ENCODE peak calls at places on chromosomes 4 and X, in five cellular contexts. One of them, this sample, is unnamed.

GRCh38 chr4:156946508-156947197 is 24.9 kb downstream of the PDGFC start:
- DNase-seq in GM12891: no peak
- DNase-seq in SK-N-SH: no peak
- DNase-seq in K562: no peak
- DNase-seq in HepG2: no peak
- DNase-seq in this sample: no peak

GRCh38 chr4:13905543-13905942 is 278.0 kb upstream of the BOD1L1 start:
- DNase-seq in GM12891: no peak
- DNase-seq in SK-N-SH: no peak
- DNase-seq in K562: no peak
- DNase-seq in HepG2: no peak
- DNase-seq in this sample: no peak

GRCh38 chr4:156931267-156931666 is 40.3 kb downstream of the PDGFC start:
- DNase-seq in GM12891: no peak
- DNase-seq in SK-N-SH: no peak
- DNase-seq in K562: no peak
- DNase-seq in HepG2: peak
- DNase-seq in this sample: no peak

GRCh38 chrX:45748443-45748842 is 547.8 kb upstream of the DIPK2B start:
- DNase-seq in GM12891: no peak
- DNase-seq in SK-N-SH: no peak
- DNase-seq in K562: no peak
- DNase-seq in HepG2: no peak
- DNase-seq in this sample: no peak

GRCh38 chr4:112057479-112057878 is 87.8 kb upstream of the FAM241A start:
- DNase-seq in GM12891: no peak
- DNase-seq in SK-N-SH: no peak
- DNase-seq in K562: peak
- DNase-seq in HepG2: no peak
- DNase-seq in this sample: no peak

GRCh38 chr4:151409470-151410313 is 716 bp downstream of the FHIP1A start:
- DNase-seq in GM12891: no peak
- DNase-seq in SK-N-SH: peak
- DNase-seq in K562: no peak
- DNase-seq in HepG2: peak
- DNase-seq in this sample: no peak

GRCh38 chr4:140150636-140150885 is 3.4 kb downstream of the MAML3 start:
- DNase-seq in GM12891: no peak
- DNase-seq in SK-N-SH: no peak
- DNase-seq in K562: peak
- DNase-seq in HepG2: no peak
- DNase-seq in this sample: no peak

GRCh38 chr4:182918044-182918607 is 940 bp upstream of the DCTD start:
- DNase-seq in GM12891: no peak
- DNase-seq in SK-N-SH: no peak
- DNase-seq in K562: no peak
- DNase-seq in HepG2: no peak
- DNase-seq in this sample: no peak

GRCh38 chrX:141142946-141143345 is 34.0 kb downstream of the LDOC1 start:
- DNase-seq in GM12891: no peak
- DNase-seq in SK-N-SH: no peak
- DNase-seq in K562: no peak
- DNase-seq in HepG2: no peak
- DNase-seq in this sample: no peak

GRCh38 chr4:187128971-187129370 is 405.3 kb upstream of the FAT1 start:
- DNase-seq in GM12891: no peak
- DNase-seq in SK-N-SH: no peak
- DNase-seq in K562: no peak
- DNase-seq in HepG2: no peak
- DNase-seq in this sample: no peak

GRCh38 chrX:39893417-39894338 is 204.1 kb downstream of the BCOR start:
- DNase-seq in GM12891: no peak
- DNase-seq in SK-N-SH: no peak
- DNase-seq in K562: no peak
- DNase-seq in HepG2: no peak
- DNase-seq in this sample: no peak

GRCh38 chrX:120302434-120302833 is 8.8 kb downstream of the TMEM255A start:
- DNase-seq in GM12891: no peak
- DNase-seq in SK-N-SH: no peak
- DNase-seq in K562: no peak
- DNase-seq in HepG2: no peak
- DNase-seq in this sample: no peak

GRCh38 chr4:144757969-144758368 is 112.0 kb downstream of the HHIP start:
- DNase-seq in GM12891: no peak
- DNase-seq in SK-N-SH: no peak
- DNase-seq in K562: no peak
- DNase-seq in HepG2: no peak
- DNase-seq in this sample: no peak

GRCh38 chr4:77235289-77235854 is 78.4 kb downstream of the CCNG2 start:
- DNase-seq in GM12891: no peak
- DNase-seq in SK-N-SH: no peak
- DNase-seq in K562: no peak
- DNase-seq in HepG2: no peak
- DNase-seq in this sample: no peak

GRCh38 chr4:52052475-52052780 is 1.3 kb downstream of the SPATA18 start:
- DNase-seq in GM12891: peak
- DNase-seq in SK-N-SH: no peak
- DNase-seq in K562: no peak
- DNase-seq in HepG2: peak
- DNase-seq in this sample: peak

GRCh38 chrX:139720136-139720535 is 12.2 kb upstream of the MCF2 start:
- DNase-seq in GM12891: no peak
- DNase-seq in SK-N-SH: no peak
- DNase-seq in K562: no peak
- DNase-seq in HepG2: peak
- DNase-seq in this sample: no peak

GRCh38 chr4:57234252-57234775 is 124.1 kb upstream of the IGFBP7 start:
- DNase-seq in GM12891: no peak
- DNase-seq in SK-N-SH: no peak
- DNase-seq in K562: no peak
- DNase-seq in HepG2: no peak
- DNase-seq in this sample: no peak

GRCh38 chr4:118398226-118399090 is 45.7 kb upstream of the PRSS12 start:
- DNase-seq in GM12891: peak
- DNase-seq in SK-N-SH: no peak
- DNase-seq in K562: no peak
- DNase-seq in HepG2: no peak
- DNase-seq in this sample: no peak

GRCh38 chrX:15973299-15973698 is 118.7 kb upstream of the AP1S2 start:
- DNase-seq in GM12891: no peak
- DNase-seq in SK-N-SH: peak
- DNase-seq in K562: peak
- DNase-seq in HepG2: peak
- DNase-seq in this sample: no peak

GRCh38 chr4:81106150-81106549 is 75.6 kb downstream of the BMP3 start:
- DNase-seq in GM12891: no peak
- DNase-seq in SK-N-SH: no peak
- DNase-seq in K562: no peak
- DNase-seq in HepG2: no peak
- DNase-seq in this sample: no peak

GRCh38 chrX:63350551-63350950 is 581 bp downstream of the SPIN4 start:
- DNase-seq in GM12891: no peak
- DNase-seq in SK-N-SH: peak
- DNase-seq in K562: peak
- DNase-seq in HepG2: peak
- DNase-seq in this sample: no peak

GRCh38 chrX:132041016-132041415 is 17.9 kb downstream of the STK26 start:
- DNase-seq in GM12891: no peak
- DNase-seq in SK-N-SH: no peak
- DNase-seq in K562: no peak
- DNase-seq in HepG2: no peak
- DNase-seq in this sample: no peak

GRCh38 chrX:19672211-19672814 is 157.0 kb upstream of the MAP3K15 start:
- DNase-seq in GM12891: no peak
- DNase-seq in SK-N-SH: no peak
- DNase-seq in K562: no peak
- DNase-seq in HepG2: no peak
- DNase-seq in this sample: no peak

GRCh38 chr4:1792832-1793495 is at the start of gene FGFR3:
- DNase-seq in GM12891: peak
- DNase-seq in SK-N-SH: peak
- DNase-seq in K562: peak
- DNase-seq in HepG2: peak
- DNase-seq in this sample: peak

DNA sequence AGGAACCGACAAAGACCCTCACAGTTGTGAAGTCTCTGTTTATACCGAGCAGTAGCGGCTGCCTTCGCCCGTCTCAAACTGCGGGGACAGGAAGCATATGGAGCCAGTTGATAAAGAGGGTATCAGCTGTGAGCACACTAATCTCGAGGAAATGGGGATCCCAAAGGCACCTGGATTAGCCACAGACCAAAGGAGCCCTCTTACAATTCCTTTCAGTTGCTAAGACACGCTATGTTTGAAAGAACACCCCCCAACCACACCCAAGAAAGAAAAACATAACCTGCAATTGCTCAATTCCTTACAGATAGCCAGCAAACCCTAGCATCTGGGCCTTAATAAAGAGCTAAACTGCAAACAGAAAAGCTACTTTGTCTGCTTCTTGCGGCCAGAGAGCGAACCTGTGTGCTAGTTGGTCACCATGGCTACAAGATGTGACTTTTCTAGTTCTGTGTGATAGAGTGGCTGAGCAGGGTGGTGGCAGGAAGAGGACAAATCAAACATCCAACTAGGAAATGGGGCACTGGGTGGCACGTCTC is 23.3 kb upstream of the CHRNA9 start:
- DNase-seq in GM12891: no peak
- DNase-seq in SK-N-SH: no peak
- DNase-seq in K562: peak
- DNase-seq in HepG2: no peak
- DNase-seq in this sample: no peak
- TF ChIP-seq POLR2AphosphoS5 in GM12891: no peak
- TF ChIP-seq POLR2AphosphoS5 in SK-N-SH: no peak
- TF ChIP-seq POLR2AphosphoS5 in K562: peak
- TF ChIP-seq POLR2AphosphoS5 in HepG2: no peak
- TF ChIP-seq POLR2AphosphoS5 in this sample: no peak

GRCh38 chr4:24669751-24670150 is 85.4 kb upstream of the DHX15 start:
- DNase-seq in GM12891: no peak
- DNase-seq in SK-N-SH: no peak
- DNase-seq in K562: no peak
- DNase-seq in HepG2: no peak
- DNase-seq in this sample: no peak
- TF ChIP-seq TAF1 in GM12891: no peak
- TF ChIP-seq TAF1 in SK-N-SH: no peak
- TF ChIP-seq TAF1 in K562: no peak
- TF ChIP-seq TAF1 in HepG2: no peak
- TF ChIP-seq TAF1 in this sample: no peak

DNA sequence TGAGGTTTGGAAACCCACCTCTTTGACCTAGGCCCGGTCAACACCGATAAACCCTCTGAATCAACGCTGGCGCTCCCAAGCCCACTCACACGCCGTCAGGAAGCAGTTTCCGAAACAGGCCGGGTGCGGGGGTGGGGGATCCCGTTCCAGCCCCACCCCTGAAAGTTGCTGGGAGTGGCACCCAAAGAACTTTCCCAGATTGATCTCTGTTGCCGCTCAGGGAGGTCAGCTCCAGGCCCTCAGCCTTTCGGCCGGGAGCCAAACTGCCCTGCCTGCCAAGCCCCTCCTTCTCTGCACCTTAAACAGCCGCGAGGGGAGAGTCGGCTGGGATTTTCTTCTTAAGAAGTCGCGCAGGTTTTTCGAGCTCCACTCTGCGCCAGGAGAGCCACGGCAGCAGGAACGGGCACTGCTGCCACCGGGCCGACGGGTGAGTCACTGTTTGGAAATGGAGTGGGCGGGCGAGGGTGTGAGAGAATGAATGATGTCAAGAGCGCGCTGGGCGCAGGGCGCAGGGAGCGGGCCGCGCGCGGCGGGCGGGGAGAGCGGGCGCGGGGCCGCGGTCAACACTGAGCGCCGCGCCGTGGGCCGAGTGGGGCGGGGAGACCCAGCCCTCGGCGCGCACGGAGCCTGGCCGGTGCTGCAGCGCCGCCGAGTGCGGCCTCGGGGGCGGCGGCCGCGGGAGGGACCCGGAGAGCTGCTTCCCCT is at the start of gene SGMS2:
- DNase-seq in GM12891: peak
- DNase-seq in SK-N-SH: peak
- DNase-seq in K562: peak
- DNase-seq in HepG2: peak
- DNase-seq in this sample: peak
- TF ChIP-seq POLR2AphosphoS5 in GM12891: no peak
- TF ChIP-seq POLR2AphosphoS5 in SK-N-SH: no peak
- TF ChIP-seq POLR2AphosphoS5 in K562: no peak
- TF ChIP-seq POLR2AphosphoS5 in HepG2: no peak
- TF ChIP-seq POLR2AphosphoS5 in this sample: no peak

DNA sequence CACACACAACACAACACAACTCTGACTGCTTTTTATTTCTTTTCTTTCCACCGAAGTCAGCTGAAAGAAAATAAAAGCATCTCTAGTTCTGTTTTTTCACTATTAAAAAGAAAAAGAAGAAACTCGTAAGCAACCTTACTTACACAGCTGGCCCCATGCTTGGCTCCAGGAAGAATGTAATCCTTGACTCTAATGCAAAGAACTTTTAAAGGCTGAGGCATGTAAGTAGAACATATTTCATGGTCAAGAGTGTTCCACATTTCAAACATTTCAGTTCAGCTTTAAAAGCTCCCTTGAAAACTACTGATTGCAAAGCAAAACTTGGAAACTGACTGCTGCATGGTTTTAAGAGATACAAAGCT is 648 bp downstream of the GASK1B start:
- DNase-seq in GM12891: no peak
- DNase-seq in SK-N-SH: no peak
- DNase-seq in K562: no peak
- DNase-seq in HepG2: no peak
- DNase-seq in this sample: no peak
- TF ChIP-seq TAF1 in GM12891: no peak
- TF ChIP-seq TAF1 in SK-N-SH: no peak
- TF ChIP-seq TAF1 in K562: no peak
- TF ChIP-seq TAF1 in HepG2: no peak
- TF ChIP-seq TAF1 in this sample: no peak

This sample was measured in GM12892.